ENCODE peak calls at places on chromosomes 3 and 15, in five cellular contexts. H is mesendoderm, V is right atrium auricular region, B is mammary epithelial cell, Y is aorta. P is an unnamed sample. For H3K36me3, the result is how much of the 10 kb centered on the place peaks cover.

GRCh38 chr15:62545392-62546227 is 380.5 kb upstream of the C2CD4B start:
- DNase-seq in V (peak), H (no peak), Y (no peak), B (peak), P (no peak)

GRCh38 chr3:12658593-12659058 is 5.3 kb downstream of the RAF1 start:
- DNase-seq in B (no peak), V (no peak), Y (no peak), H (no peak), P (no peak)

GRCh38 chr15:101368868-101369642 is 74.0 kb upstream of the SNRPA1 start:
- DNase-seq in Y (no peak), B (no peak), H (no peak), V (no peak), P (no peak)

GRCh38 chr3:60399295-60399694 is 852.0 kb downstream of the FHIT start:
- DNase-seq in V (no peak), Y (no peak), H (no peak), B (no peak), P (no peak)

GRCh38 chr3:155676252-155676981 is 68.5 kb downstream of the PLCH1 start:
- DNase-seq in Y (no peak), B (peak), V (peak), H (peak), P (peak)

GRCh38 chr3:78734048-78734637 is 1033.7 kb downstream of the ROBO1 start:
- DNase-seq in Y (no peak), H (no peak), B (peak), V (no peak), P (no peak)

GRCh38 chr15:33913459-33913858 is 54.8 kb upstream of the CHRM5 start:
- DNase-seq in B (peak), H (no peak), V (no peak), Y (no peak), P (no peak)

GRCh38 chr3:149382091-149382467 is 4.6 kb upstream of the TM4SF1 start:
- DNase-seq in Y (no peak), V (no peak), H (no peak), B (peak), P (no peak)

DNA sequence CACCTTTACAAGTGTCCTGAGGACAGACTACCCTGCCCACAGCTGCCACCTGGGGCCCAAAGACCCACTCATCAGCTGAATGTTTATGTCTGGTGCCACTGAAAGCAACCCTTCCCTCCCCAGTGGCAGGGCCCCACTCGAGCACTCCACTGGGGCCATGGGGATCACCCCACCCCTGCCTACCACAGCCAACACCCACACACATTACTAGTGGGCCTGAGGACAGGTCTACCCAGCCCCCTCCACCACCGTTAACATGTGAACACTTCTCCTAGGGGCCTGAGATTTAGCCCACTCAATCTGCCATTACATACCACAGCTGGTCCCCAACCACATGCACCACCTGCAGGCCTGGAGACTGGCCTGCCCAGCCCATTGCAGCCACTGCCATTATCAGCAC is 52.3 kb downstream of the ADAM10 start:
- DNase-seq in B (no peak), H (no peak), Y (no peak), V (no peak), P (no peak)
- H3K36me3 ChIP-seq in B (under half), H (under half), Y (under half), V (under half), P (under half)

DNA sequence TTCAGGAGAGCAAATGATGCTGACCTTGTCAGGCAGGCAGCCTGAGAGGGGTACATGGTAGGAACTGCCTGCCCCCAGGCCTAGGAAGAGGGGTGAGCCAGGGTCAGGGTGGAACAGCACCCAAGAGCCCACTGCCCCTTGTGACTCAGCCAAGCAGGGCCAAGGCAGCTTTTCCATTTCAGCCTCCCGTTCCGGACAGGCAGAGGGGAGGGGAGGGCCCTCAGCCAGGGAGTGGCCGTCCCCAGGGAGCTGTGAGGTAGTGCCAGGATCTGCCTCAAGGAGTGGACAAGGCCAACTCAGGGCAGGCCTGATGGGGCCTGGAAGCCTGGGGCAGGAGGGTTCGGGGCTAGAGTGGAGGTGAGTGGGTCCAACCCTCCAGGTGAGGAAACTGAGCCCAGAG is 5.1 kb upstream of the ANKRD63 start:
- DNase-seq in Y (no peak), H (peak), V (no peak), B (no peak), P (no peak)
- H3K36me3 ChIP-seq in Y (under half), H (under half), V (under half), B (under half), P (under half)

GRCh38 chr3:51937611-51938450 is 3.9 kb downstream of the RRP9 start:
- DNase-seq in V (no peak), H (no peak), B (no peak), Y (peak), P (no peak)
- H3K36me3 ChIP-seq in V (half or more), H (under half), B (under half), Y (under half), P (under half)

GRCh38 chr3:15676259-15676658 is 74.7 kb downstream of the BTD start:
- DNase-seq in H (no peak), Y (no peak), V (no peak), B (peak), P (no peak)
- H3K36me3 ChIP-seq in H (under half), Y (under half), V (under half), B (under half), P (under half)